ENCODE peak calls at places on chromosome 1, in five cellular contexts. S is mesenchymal stem cell, U is IMR-90, Y is mesendoderm, G is H1. Z is an unnamed sample.

GRCh38 chr1:24503003-24503751 is 541 bp downstream of the RCAN3 start:
- DNase-seq in U (no peak), S (peak; percentile 21), Y (no peak), G (no peak), Z (no peak)

GRCh38 chr1:24009406-24009805 is 29.3 kb upstream of the SRSF10 start:
- DNase-seq in S (peak; percentile 82), Y (no peak), U (peak; percentile 78), G (no peak), Z (no peak)

GRCh38 chr1:247376659-247377058 is 39.3 kb upstream of the NLRP3 start:
- DNase-seq in U (no peak), S (no peak), G (no peak), Y (peak; percentile 97), Z (peak; percentile 63)

GRCh38 chr1:12473596-12474329 is 144.2 kb downstream of the DHRS3 start:
- DNase-seq in S (no peak), U (peak; percentile 30), G (no peak), Y (no peak), Z (no peak)

GRCh38 chr1:180157576-180158057 is 2.9 kb downstream of the QSOX1 start:
- DNase-seq in G (no peak), U (no peak), S (no peak), Y (no peak), Z (no peak)

GRCh38 chr1:14915356-14916054 is 238.0 kb upstream of the TMEM51 start:
- DNase-seq in G (peak; percentile 89), Y (peak; percentile 54), S (peak; percentile 60), U (peak; percentile 34), Z (peak; percentile 54)

GRCh38 chr1:29180497-29181412 is 945 bp downstream of the SRSF4 start:
- DNase-seq in U (no peak), S (no peak), Y (no peak), G (no peak), Z (no peak)

GRCh38 chr1:247007511-247008405 is at the start of gene ZNF695:
- DNase-seq in G (peak; percentile 95), S (peak; percentile 96), Y (peak; percentile 99), U (peak; percentile 90), Z (peak; percentile 94)

GRCh38 chr1:217897121-217897520 is 266.0 kb downstream of the SPATA17 start:
- DNase-seq in S (no peak), Y (no peak), G (no peak), U (no peak), Z (no peak)

GRCh38 chr1:36517415-36517814 is 34.7 kb upstream of the CSF3R start:
- DNase-seq in U (no peak), S (no peak), G (no peak), Y (peak; percentile 42), Z (no peak)

GRCh38 chr1:25773441-25774125 is 26.4 kb upstream of the SELENON start:
- DNase-seq in U (peak; percentile 12), G (no peak), S (peak; percentile 35), Y (peak; percentile 42), Z (no peak)

GRCh38 chr1:36924282-36924791 is 110.0 kb downstream of the GRIK3 start:
- DNase-seq in S (no peak), Y (peak; percentile 86), U (peak; percentile 18), G (peak; percentile 94), Z (peak; percentile 93)

GRCh38 chr1:223831755-223832636 is 13.8 kb downstream of the TP53BP2 start:
- DNase-seq in S (peak; percentile 72), U (peak; percentile 88), Y (no peak), G (no peak), Z (no peak)

GRCh38 chr1:216457356-216457755 is 34.1 kb upstream of the USH2A start:
- DNase-seq in U (peak; percentile 55), S (no peak), Y (peak; percentile 20), G (no peak), Z (no peak)

GRCh38 chr1:31300193-31300592 is 3.4 kb downstream of the ZCCHC17 start:
- DNase-seq in U (no peak), Y (no peak), G (no peak), S (no peak), Z (no peak)

GRCh38 chr1:224733021-224733911 is 117.1 kb downstream of the CNIH3 start:
- DNase-seq in U (peak; percentile 25), Y (peak; percentile 56), S (peak; percentile 78), G (no peak), Z (no peak)

GRCh38 chr1:62687421-62687902 is 724 bp downstream of the DOCK7 start:
- DNase-seq in Y (no peak), S (peak; percentile 45), G (peak; percentile 67), U (peak; percentile 43), Z (peak; percentile 54)

DNA sequence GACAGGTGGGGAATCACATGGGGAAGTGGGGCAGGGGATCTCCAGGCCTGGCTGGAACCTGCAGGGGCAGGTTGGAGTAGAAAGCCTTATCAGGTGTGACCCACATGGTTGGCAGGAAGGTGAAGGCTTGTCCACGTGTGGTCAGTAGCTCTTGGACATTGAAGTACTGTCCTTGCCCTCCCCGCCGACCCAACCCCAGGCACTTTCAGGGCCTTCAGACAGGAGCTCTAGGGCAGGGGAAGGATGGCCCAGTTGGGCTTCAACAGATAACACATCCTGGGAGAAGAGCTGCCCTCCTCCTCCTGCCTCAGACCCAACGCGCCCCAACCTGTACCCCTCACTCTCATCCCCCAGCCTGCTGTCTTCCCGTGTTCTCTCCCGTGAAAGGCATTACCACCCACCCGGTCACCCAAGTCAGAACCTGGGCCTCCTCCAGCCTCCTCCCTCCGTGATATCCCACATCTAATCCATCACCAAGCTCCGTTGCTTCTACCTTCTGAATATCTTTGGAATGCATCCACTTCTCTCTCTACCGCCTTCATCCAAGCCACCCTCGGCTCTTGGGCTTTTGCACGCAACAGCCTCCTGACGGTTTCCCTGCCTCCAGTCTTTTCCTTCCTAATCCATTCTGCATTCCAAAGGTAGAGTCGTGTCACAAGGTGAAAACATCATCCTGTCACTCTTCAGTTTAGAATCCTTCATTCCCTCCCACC is 15.9 kb downstream of the PTPRF start:
- DNase-seq in G (no peak), S (no peak), U (no peak), Y (no peak), Z (no peak)
- H3K79me1 ChIP-seq in G (peaks cover 45% of the 10 kb centered on the region), S (peaks cover 28% of the 10 kb centered on the region), U (peaks cover 84% of the 10 kb centered on the region), Y (peaks cover 38% of the 10 kb centered on the region), Z (peaks cover 18% of the 10 kb centered on the region)

DNA sequence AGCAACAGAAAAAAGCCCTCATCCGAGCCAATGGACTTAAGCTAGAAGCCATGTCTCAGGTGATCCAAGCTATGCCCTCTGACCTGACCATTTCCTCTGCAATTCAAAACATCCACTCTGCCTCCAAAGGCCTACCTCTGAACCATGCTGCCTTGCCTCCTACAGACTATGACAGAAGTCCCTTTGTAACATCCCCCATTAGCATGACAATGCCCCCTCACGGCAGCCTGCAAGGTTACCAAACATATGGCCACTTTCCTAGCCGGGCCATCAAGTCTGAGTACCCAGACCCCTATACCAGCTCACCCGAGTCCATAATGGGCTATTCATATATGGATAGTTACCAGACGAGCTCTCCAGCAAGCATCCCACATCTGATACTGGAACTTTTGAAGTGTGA is 20.7 kb downstream of the NR5A2 start:
- DNase-seq in Y (peak; percentile 95), G (peak; percentile 84), S (no peak), U (no peak), Z (peak; percentile 24)
- H3K4me3 ChIP-seq in Y (no peak overlapping the region), G (peak overlapping the region; percentile 6), S (no peak overlapping the region), U (no peak overlapping the region), Z (no peak overlapping the region)

GRCh38 chr1:86913896-86914634 is at the start of gene SELENOF:
- DNase-seq in G (peak; percentile 95), S (peak; percentile 100), Y (peak; percentile 100), U (peak; percentile 100), Z (peak; percentile 100)

GRCh38 chr1:86912501-86912900 is 1.4 kb downstream of the SELENOF start:
- DNase-seq in U (peak; percentile 12), G (no peak), Y (no peak), S (peak; percentile 65), Z (no peak)

GRCh38 chr1:86914635-86914997 is at the start of gene HS2ST1:
- DNase-seq in S (no peak), U (no peak), G (no peak), Y (no peak), Z (no peak)

GRCh38 chr1:86914998-86915736 is 732 bp downstream of the HS2ST1 start:
- DNase-seq in U (peak; percentile 53), G (peak; percentile 73), Y (peak; percentile 90), S (peak; percentile 75), Z (peak; percentile 59)

GRCh38 chr1:86913399-86913895 is 479 bp downstream of the SELENOF start:
- DNase-seq in G (no peak), S (peak; percentile 80), Y (no peak), U (peak; percentile 48), Z (no peak)
- H2AK5ac ChIP-seq in G (peak overlapping the region; percentile 84), S (peak overlapping the region; percentile 13), Y (no peak overlapping the region), U (peak overlapping the region; percentile 87), Z (no peak overlapping the region)

DNA sequence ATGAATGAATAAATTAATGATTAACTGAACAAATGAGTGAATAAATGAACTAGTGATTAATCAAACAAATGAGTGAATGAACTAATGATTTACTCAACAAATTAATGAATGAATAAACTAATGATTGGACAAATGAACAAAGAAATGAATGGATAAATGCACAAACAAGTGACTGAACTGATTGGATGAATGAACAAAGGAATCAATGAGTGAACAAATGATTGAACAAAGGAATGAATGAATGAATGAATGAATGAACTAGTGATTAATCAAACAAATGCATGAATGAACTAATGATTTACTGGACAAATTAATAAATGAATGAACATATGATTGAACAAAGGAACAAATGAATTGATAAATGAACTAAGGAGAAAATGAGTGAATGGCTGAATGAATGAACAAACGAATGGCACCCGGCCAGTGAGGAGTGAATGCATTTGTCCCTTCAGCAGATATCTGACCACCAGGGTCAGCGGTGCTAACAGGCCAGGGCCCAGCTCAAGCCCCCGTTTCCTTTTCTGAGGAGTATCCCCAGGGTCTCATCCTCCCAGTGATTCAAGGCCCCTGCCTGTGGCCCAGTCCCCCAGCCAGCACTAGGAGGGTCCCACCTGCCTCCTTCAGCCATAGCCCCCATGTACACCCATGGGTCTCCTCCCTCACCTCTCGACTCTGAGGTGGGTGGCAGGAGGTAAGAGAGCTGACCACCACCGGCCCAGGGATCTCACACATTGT is 49.9 kb downstream of the WNT9A start:
- DNase-seq in U (no peak), Y (no peak), S (no peak), G (peak; percentile 23), Z (no peak)
- H3K79me1 ChIP-seq in U (no peaks in the 10 kb centered on the region), Y (no peaks in the 10 kb centered on the region), S (no peaks in the 10 kb centered on the region), G (no peaks in the 10 kb centered on the region), Z (no peaks in the 10 kb centered on the region)

GRCh38 chr1:18192974-18193373 is 85.4 kb downstream of the IGSF21 start:
- DNase-seq in S (no peak), U (no peak), G (no peak), Y (no peak), Z (no peak)
- H3K4me3 ChIP-seq in S (no peak overlapping the region), U (no peak overlapping the region), G (no peak overlapping the region), Y (no peak overlapping the region), Z (no peak overlapping the region)

GRCh38 chr1:22044690-22045420 is 7.7 kb upstream of the CDC42 start:
- DNase-seq in G (no peak), U (peak; percentile 69), S (no peak), Y (no peak), Z (no peak)
- H2AK5ac ChIP-seq in G (no peak overlapping the region), U (no peak overlapping the region), S (peak overlapping the region; percentile 53), Y (no peak overlapping the region), Z (no peak overlapping the region)